ENCODE peak calls at places on chromosomes 6 and 20, in four cellular contexts. One of them, this sample, is unnamed.

GRCh38 chr6:84260926-84261325 is 33.5 kb upstream of the CEP162 start:
- DNase-seq in memory B cell: no peak
- DNase-seq in tibial artery: no peak
- DNase-seq in NCI-H524: no peak
- DNase-seq in this sample: no peak

GRCh38 chr6:106114492-106114891 is 28.4 kb downstream of the PRDM1 start:
- DNase-seq in memory B cell: no peak
- DNase-seq in tibial artery: no peak
- DNase-seq in NCI-H524: no peak
- DNase-seq in this sample: peak

GRCh38 chr6:70973591-70973990 is 16.7 kb upstream of the B3GAT2 start:
- DNase-seq in NCI-H524: no peak
- DNase-seq in memory B cell: no peak
- DNase-seq in tibial artery: no peak
- DNase-seq in this sample: no peak

GRCh38 chr6:163259689-163260088 is 154.8 kb upstream of the QKI start:
- DNase-seq in memory B cell: no peak
- DNase-seq in NCI-H524: no peak
- DNase-seq in tibial artery: no peak
- DNase-seq in this sample: no peak

GRCh38 chr6:42532038-42532669 is 31.7 kb upstream of the UBR2 start:
- DNase-seq in memory B cell: peak
- DNase-seq in NCI-H524: peak
- DNase-seq in tibial artery: no peak
- DNase-seq in this sample: peak

GRCh38 chr6:28315628-28316027 is 20.3 kb downstream of the ZSCAN31 start:
- DNase-seq in tibial artery: no peak
- DNase-seq in NCI-H524: no peak
- DNase-seq in memory B cell: no peak
- DNase-seq in this sample: no peak

GRCh38 chr20:10565191-10565921 is 108.4 kb downstream of the JAG1 start:
- DNase-seq in tibial artery: peak
- DNase-seq in memory B cell: no peak
- DNase-seq in NCI-H524: no peak
- DNase-seq in this sample: no peak

GRCh38 chr20:63224272-63225081 is 8.5 kb upstream of the YTHDF1 start:
- DNase-seq in NCI-H524: peak
- DNase-seq in tibial artery: no peak
- DNase-seq in memory B cell: no peak
- DNase-seq in this sample: no peak

GRCh38 chr6:167652701-167653095 is 174.0 kb upstream of the AFDN start:
- DNase-seq in NCI-H524: no peak
- DNase-seq in memory B cell: no peak
- DNase-seq in tibial artery: peak
- DNase-seq in this sample: no peak

GRCh38 chr20:53839423-53840176 is 230.8 kb downstream of the BCAS1 start:
- DNase-seq in memory B cell: peak
- DNase-seq in NCI-H524: no peak
- DNase-seq in tibial artery: no peak
- DNase-seq in this sample: peak

GRCh38 chr6:100923481-100923880 is 42.4 kb upstream of the ASCC3 start:
- DNase-seq in tibial artery: no peak
- DNase-seq in NCI-H524: no peak
- DNase-seq in memory B cell: no peak
- DNase-seq in this sample: no peak

This sample was measured in GM12865.